ENCODE peak calls at places on chromosomes 2 and 18, in four cellular contexts. T is foreskin fibroblast, A is HL-60, G is fibroblast of the aortic adventitia. Z is an unnamed sample.

GRCh38 chr2:163187995-163188655 is 349.6 kb upstream of the KCNH7 start:
- DNase-seq in A (no peak), G (peak; percentile 4), T (no peak), Z (no peak)

GRCh38 chr2:61443342-61444041 is 27.4 kb downstream of the USP34 start:
- DNase-seq in A (no peak), T (no peak), G (no peak), Z (no peak)

GRCh38 chr2:75596784-75597183 is 36.0 kb upstream of the EVA1A start:
- DNase-seq in A (no peak), G (no peak), T (no peak), Z (peak; percentile 42)

GRCh38 chr18:4831791-4832375 is 365.2 kb downstream of the AKAIN1 start:
- DNase-seq in A (no peak), G (no peak), T (no peak), Z (no peak)

GRCh38 chr18:44637210-44638051 is 43.3 kb upstream of the SETBP1 start:
- DNase-seq in A (no peak), G (no peak), T (peak; percentile 42), Z (peak; percentile 30)

GRCh38 chr2:147913701-147914480 is 69.1 kb downstream of the ACVR2A start:
- DNase-seq in A (peak; percentile 34), T (no peak), G (peak; percentile 49), Z (no peak)

GRCh38 chr2:74489906-74490305 is 7.0 kb downstream of the TTC31 start:
- DNase-seq in G (no peak), A (no peak), T (no peak), Z (no peak)

GRCh38 chr2:113277474-113278072 is 1.1 kb downstream of the PAX8 start:
- DNase-seq in G (no peak), T (peak; percentile 37), A (no peak), Z (no peak)

GRCh38 chr18:70082430-70082829 is 123.1 kb downstream of the RTTN start:
- DNase-seq in G (no peak), T (no peak), A (no peak), Z (no peak)

GRCh38 chr2:233083782-233084181 is 23.6 kb downstream of the INPP5D start:
- DNase-seq in A (no peak), T (no peak), G (no peak), Z (no peak)
- H3K4me3 ChIP-seq in A (no peak overlapping the region), T (no peak overlapping the region), G (no peak overlapping the region), Z (no peak overlapping the region)

GRCh38 chr2:165417009-165417408 is 52.5 kb upstream of the CSRNP3 start:
- DNase-seq in A (no peak), G (no peak), T (no peak), Z (no peak)
- TF ChIP-seq CTCF in A (no peak), G (no peak), T (no peak), Z (no peak)

GRCh38 chr18:28178720-28179119 is 1.8 kb upstream of the CDH2 start:
- DNase-seq in G (peak; percentile 57), A (no peak), T (peak; percentile 14), Z (peak; percentile 38)
- H3K4me3 ChIP-seq in G (peak overlapping the region; percentile 81), A (no peak overlapping the region), T (peak overlapping the region; percentile 91), Z (peak overlapping the region; percentile 67)

DNA sequence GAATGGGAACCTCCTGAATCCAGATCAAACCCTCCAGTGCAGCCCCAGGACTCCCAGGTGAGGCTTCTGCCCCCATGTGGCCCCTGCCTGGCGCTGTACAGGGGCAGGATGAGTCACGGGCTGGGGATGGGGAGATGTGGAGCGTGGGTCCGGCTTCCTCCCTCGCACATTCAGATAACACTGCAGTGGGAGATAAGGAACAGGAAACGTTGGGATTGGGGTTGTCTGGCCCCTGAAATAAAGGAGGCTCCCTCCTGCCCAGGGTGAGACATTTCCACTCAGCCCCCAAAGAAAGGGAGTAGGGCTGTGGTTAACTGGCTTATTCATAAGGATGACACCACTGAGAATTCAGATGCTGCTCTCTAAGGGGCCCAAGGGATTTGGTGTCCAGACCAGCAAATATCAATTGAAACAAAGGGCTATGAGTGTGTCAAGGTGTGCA is 30.7 kb downstream of the IGFBP5 start:
- DNase-seq in A (no peak), T (peak; percentile 35), G (no peak), Z (no peak)
- TF ChIP-seq CTCF in A (no peak), T (peak; percentile 14), G (peak; percentile 7), Z (peak; percentile 37)

DNA sequence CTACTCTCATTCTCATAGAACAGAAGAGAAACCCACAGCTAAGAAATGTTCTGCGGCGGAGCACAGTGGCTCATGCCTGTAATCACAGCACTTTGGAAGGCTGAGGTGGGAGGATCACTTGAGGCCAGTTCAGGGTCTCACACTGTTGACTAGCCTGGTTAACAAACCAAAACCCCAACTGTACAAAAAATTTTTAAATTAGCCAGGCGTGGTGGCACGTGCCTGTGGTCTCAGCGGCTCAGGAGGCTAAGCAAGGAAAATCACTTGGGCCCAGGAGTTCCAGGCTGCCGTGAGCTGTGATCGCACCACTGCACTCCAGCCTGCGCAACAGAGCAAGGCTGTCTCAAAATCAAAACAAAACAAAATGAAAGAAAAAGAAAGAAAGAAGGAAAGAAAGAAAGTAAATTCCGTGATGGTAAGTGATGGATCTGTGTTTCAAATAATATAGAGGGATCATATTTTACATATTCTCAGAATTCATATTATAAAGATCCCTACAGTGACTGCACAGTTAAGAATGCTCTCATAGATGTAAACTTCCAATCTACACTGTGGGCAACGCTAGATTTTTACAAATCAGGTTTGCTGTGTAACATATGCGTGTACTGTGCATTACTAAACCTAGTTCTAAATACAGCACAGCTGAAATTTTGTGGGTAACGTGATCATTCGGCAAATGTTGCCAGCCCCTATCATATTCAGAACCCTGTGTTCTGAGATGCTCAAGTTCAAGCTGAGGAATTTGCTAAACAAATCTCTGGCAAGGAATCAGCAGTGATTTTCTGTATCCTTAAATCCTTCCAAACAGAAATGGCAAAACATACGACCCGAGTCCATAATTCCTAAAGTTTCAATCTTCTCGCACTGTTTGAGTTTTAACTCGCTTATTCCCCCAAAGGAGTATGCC is 1.2 kb upstream of the RAB12 start:
- DNase-seq in T (peak; percentile 73), G (peak; percentile 49), A (no peak), Z (peak; percentile 41)
- H3K4me3 ChIP-seq in T (peak overlapping the region; percentile 45), G (peak overlapping the region; percentile 43), A (no peak overlapping the region), Z (peak overlapping the region; percentile 53)

DNA sequence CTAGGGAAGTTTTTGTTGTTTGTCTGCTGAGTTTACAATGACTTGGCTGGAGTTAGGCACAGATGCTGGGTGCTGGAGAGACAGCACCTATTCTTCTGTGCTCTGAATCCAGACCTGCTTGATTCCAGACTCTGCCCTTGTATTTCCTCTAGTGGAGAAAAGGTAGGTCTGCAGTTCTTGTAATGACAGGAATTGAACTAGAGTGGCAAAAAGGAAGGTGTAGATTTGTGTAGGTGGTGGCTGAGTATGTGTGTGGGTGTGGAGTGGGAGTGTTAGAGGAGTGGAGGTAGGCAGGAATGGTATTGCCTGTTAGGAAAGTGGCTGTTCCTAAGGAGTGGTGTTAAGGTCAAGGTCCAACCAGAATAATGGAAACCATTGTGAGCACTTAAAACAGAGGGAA is 71.9 kb upstream of the LYPD6 start:
- DNase-seq in A (no peak), T (no peak), G (no peak), Z (no peak)
- TF ChIP-seq CTCF in A (no peak), T (no peak), G (no peak), Z (peak; percentile 9)

DNA sequence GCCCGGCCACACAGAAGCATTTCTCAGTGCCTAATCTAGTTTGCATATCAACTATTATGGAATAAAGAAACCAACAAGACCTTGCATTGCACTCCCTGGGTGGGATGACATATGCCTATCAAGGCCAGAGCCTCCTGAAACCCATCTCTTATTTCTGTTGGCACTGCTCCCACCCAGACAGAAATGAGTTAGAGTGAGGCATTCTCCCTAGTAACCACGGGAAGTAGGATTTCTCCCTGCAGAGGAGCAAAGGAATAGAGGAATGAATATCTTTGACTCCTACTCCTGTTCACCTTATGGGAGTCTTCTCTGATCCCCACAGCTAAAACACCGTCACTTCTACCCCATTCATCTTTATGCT is 24.2 kb upstream of the SCYGR1 start:
- DNase-seq in T (peak; percentile 47), A (no peak), G (no peak), Z (no peak)
- H3K4me3 ChIP-seq in T (no peak overlapping the region), A (no peak overlapping the region), G (no peak overlapping the region), Z (no peak overlapping the region)

Z was measured in fibroblast of villous mesenchyme.